ENCODE peak calls at places on chromosomes 16 and 17, in ten cellular contexts. One of them, this sample, is unnamed. For H3K9me3, the result is how much of the 10 kb centered on the place peaks cover.

GRCh38 chr16:12611006-12611477 is 192.6 kb downstream of the CPPED1 start:
- DNase-seq in A673: no peak
- DNase-seq in uterus: no peak
- DNase-seq in A549: peak
- DNase-seq in adrenal gland: no peak
- DNase-seq in cardiac muscle cell: no peak
- DNase-seq in tibial nerve: no peak
- DNase-seq in CD8-positive, alpha-beta T cell: no peak
- DNase-seq in transverse colon: no peak
- DNase-seq in fibroblast of lung: peak
- DNase-seq in this sample: no peak

GRCh38 chr16:7492122-7492521 is 159.5 kb downstream of the RBFOX1 start:
- DNase-seq in CD8-positive, alpha-beta T cell: no peak
- DNase-seq in adrenal gland: no peak
- DNase-seq in tibial nerve: no peak
- DNase-seq in A673: peak
- DNase-seq in fibroblast of lung: no peak
- DNase-seq in A549: no peak
- DNase-seq in transverse colon: no peak
- DNase-seq in uterus: no peak
- DNase-seq in cardiac muscle cell: peak
- DNase-seq in this sample: no peak

GRCh38 chr17:50697076-50697475 is 10.6 kb downstream of the ANKRD40 start:
- DNase-seq in tibial nerve: no peak
- DNase-seq in transverse colon: no peak
- DNase-seq in A673: no peak
- DNase-seq in CD8-positive, alpha-beta T cell: no peak
- DNase-seq in cardiac muscle cell: no peak
- DNase-seq in adrenal gland: no peak
- DNase-seq in fibroblast of lung: no peak
- DNase-seq in uterus: no peak
- DNase-seq in A549: no peak
- DNase-seq in this sample: no peak

GRCh38 chr16:57144027-57144426 is 41.8 kb downstream of the PSME3IP1 start:
- DNase-seq in cardiac muscle cell: no peak
- DNase-seq in tibial nerve: no peak
- DNase-seq in adrenal gland: no peak
- DNase-seq in transverse colon: no peak
- DNase-seq in A673: no peak
- DNase-seq in uterus: no peak
- DNase-seq in A549: no peak
- DNase-seq in fibroblast of lung: no peak
- DNase-seq in CD8-positive, alpha-beta T cell: no peak
- DNase-seq in this sample: no peak

GRCh38 chr16:29678691-29679267 is at the start of gene QPRT:
- DNase-seq in transverse colon: peak
- DNase-seq in adrenal gland: peak
- DNase-seq in fibroblast of lung: peak
- DNase-seq in A673: peak
- DNase-seq in uterus: peak
- DNase-seq in cardiac muscle cell: peak
- DNase-seq in A549: peak
- DNase-seq in tibial nerve: no peak
- DNase-seq in CD8-positive, alpha-beta T cell: no peak
- DNase-seq in this sample: no peak

GRCh38 chr16:4152267-4152666 is 36.0 kb upstream of the ADCY9 start:
- DNase-seq in A673: no peak
- DNase-seq in CD8-positive, alpha-beta T cell: no peak
- DNase-seq in tibial nerve: no peak
- DNase-seq in uterus: no peak
- DNase-seq in fibroblast of lung: no peak
- DNase-seq in adrenal gland: no peak
- DNase-seq in A549: no peak
- DNase-seq in cardiac muscle cell: no peak
- DNase-seq in transverse colon: no peak
- DNase-seq in this sample: no peak

GRCh38 chr17:47975815-47976190 is 4.9 kb downstream of the CDK5RAP3 start:
- DNase-seq in A549: no peak
- DNase-seq in cardiac muscle cell: no peak
- DNase-seq in transverse colon: no peak
- DNase-seq in uterus: no peak
- DNase-seq in A673: no peak
- DNase-seq in fibroblast of lung: no peak
- DNase-seq in tibial nerve: no peak
- DNase-seq in CD8-positive, alpha-beta T cell: no peak
- DNase-seq in adrenal gland: no peak
- DNase-seq in this sample: no peak

GRCh38 chr17:58307468-58308172 is 21.0 kb downstream of the TSPOAP1 start:
- DNase-seq in A549: no peak
- DNase-seq in cardiac muscle cell: no peak
- DNase-seq in tibial nerve: no peak
- DNase-seq in A673: no peak
- DNase-seq in transverse colon: no peak
- DNase-seq in fibroblast of lung: no peak
- DNase-seq in uterus: no peak
- DNase-seq in adrenal gland: no peak
- DNase-seq in CD8-positive, alpha-beta T cell: no peak
- DNase-seq in this sample: no peak

GRCh38 chr16:51268237-51268636 is 117.2 kb upstream of the SALL1 start:
- DNase-seq in cardiac muscle cell: no peak
- DNase-seq in adrenal gland: no peak
- DNase-seq in uterus: no peak
- DNase-seq in fibroblast of lung: no peak
- DNase-seq in A549: no peak
- DNase-seq in CD8-positive, alpha-beta T cell: no peak
- DNase-seq in transverse colon: no peak
- DNase-seq in A673: no peak
- DNase-seq in tibial nerve: no peak
- DNase-seq in this sample: no peak

GRCh38 chr17:3762922-3763776 is 37.8 kb downstream of the ITGAE start:
- DNase-seq in A549: no peak
- DNase-seq in adrenal gland: no peak
- DNase-seq in transverse colon: no peak
- DNase-seq in uterus: no peak
- DNase-seq in CD8-positive, alpha-beta T cell: no peak
- DNase-seq in tibial nerve: no peak
- DNase-seq in A673: no peak
- DNase-seq in cardiac muscle cell: no peak
- DNase-seq in fibroblast of lung: no peak
- DNase-seq in this sample: no peak

GRCh38 chr16:27363797-27364196 is 38.2 kb upstream of the IL21R start:
- DNase-seq in cardiac muscle cell: no peak
- DNase-seq in adrenal gland: peak
- DNase-seq in fibroblast of lung: no peak
- DNase-seq in A673: peak
- DNase-seq in CD8-positive, alpha-beta T cell: no peak
- DNase-seq in A549: peak
- DNase-seq in tibial nerve: no peak
- DNase-seq in transverse colon: peak
- DNase-seq in uterus: peak
- DNase-seq in this sample: no peak

GRCh38 chr16:78529881-78530280 is 430.4 kb downstream of the WWOX start:
- DNase-seq in A549: no peak
- DNase-seq in tibial nerve: no peak
- DNase-seq in cardiac muscle cell: no peak
- DNase-seq in fibroblast of lung: no peak
- DNase-seq in transverse colon: no peak
- DNase-seq in A673: no peak
- DNase-seq in CD8-positive, alpha-beta T cell: no peak
- DNase-seq in uterus: no peak
- DNase-seq in adrenal gland: no peak
- DNase-seq in this sample: no peak

DNA sequence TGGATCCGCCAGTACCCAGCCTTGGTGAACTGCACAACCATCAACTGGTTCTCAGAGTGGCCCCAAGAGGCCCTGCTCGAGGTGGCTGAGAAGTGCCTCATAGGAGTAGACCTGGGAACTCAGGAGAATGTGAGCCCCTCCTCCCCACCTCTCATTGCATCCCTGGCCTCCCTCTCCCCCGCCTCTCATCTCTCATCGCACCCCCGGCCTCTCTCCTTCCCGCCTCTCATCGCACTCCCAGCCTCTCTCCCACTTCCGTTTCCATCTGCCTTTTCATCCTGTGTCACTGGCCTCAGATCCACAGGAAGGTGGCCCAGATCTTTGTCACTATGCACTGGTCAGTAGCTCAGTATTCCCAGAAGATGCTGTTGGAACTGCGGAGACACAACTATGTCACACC is 32.4 kb upstream of the KDM6B start:
- DNase-seq in tibial nerve: no peak
- DNase-seq in adrenal gland: no peak
- DNase-seq in CD8-positive, alpha-beta T cell: no peak
- DNase-seq in uterus: no peak
- DNase-seq in cardiac muscle cell: no peak
- DNase-seq in A549: no peak
- DNase-seq in transverse colon: no peak
- DNase-seq in A673: no peak
- DNase-seq in fibroblast of lung: no peak
- DNase-seq in this sample: no peak
- H3K9me3 ChIP-seq in tibial nerve: under half
- H3K9me3 ChIP-seq in adrenal gland: under half
- H3K9me3 ChIP-seq in CD8-positive, alpha-beta T cell: under half
- H3K9me3 ChIP-seq in uterus: under half
- H3K9me3 ChIP-seq in cardiac muscle cell: under half
- H3K9me3 ChIP-seq in A549: under half
- H3K9me3 ChIP-seq in transverse colon: under half
- H3K9me3 ChIP-seq in A673: under half
- H3K9me3 ChIP-seq in fibroblast of lung: under half
- H3K9me3 ChIP-seq in this sample: under half

GRCh38 chr17:78668847-78669246 is 91.7 kb upstream of the DNAH17 start:
- DNase-seq in tibial nerve: no peak
- DNase-seq in fibroblast of lung: no peak
- DNase-seq in cardiac muscle cell: no peak
- DNase-seq in A673: no peak
- DNase-seq in uterus: no peak
- DNase-seq in transverse colon: no peak
- DNase-seq in A549: no peak
- DNase-seq in CD8-positive, alpha-beta T cell: no peak
- DNase-seq in adrenal gland: no peak
- DNase-seq in this sample: no peak

GRCh38 chr17:78665952-78666920 is 89.0 kb upstream of the DNAH17 start:
- DNase-seq in fibroblast of lung: no peak
- DNase-seq in tibial nerve: no peak
- DNase-seq in transverse colon: no peak
- DNase-seq in A673: no peak
- DNase-seq in A549: no peak
- DNase-seq in adrenal gland: peak
- DNase-seq in cardiac muscle cell: peak
- DNase-seq in CD8-positive, alpha-beta T cell: no peak
- DNase-seq in uterus: peak
- DNase-seq in this sample: peak

GRCh38 chr17:78667741-78668640 is 90.8 kb upstream of the DNAH17 start:
- DNase-seq in adrenal gland: peak
- DNase-seq in CD8-positive, alpha-beta T cell: no peak
- DNase-seq in uterus: no peak
- DNase-seq in cardiac muscle cell: no peak
- DNase-seq in tibial nerve: no peak
- DNase-seq in fibroblast of lung: no peak
- DNase-seq in A673: no peak
- DNase-seq in A549: no peak
- DNase-seq in transverse colon: no peak
- DNase-seq in this sample: no peak

GRCh38 chr17:78665385-78665951 is 88.3 kb upstream of the DNAH17 start:
- DNase-seq in tibial nerve: no peak
- DNase-seq in CD8-positive, alpha-beta T cell: no peak
- DNase-seq in fibroblast of lung: no peak
- DNase-seq in adrenal gland: no peak
- DNase-seq in transverse colon: no peak
- DNase-seq in A549: no peak
- DNase-seq in A673: no peak
- DNase-seq in cardiac muscle cell: no peak
- DNase-seq in uterus: no peak
- DNase-seq in this sample: no peak

DNA sequence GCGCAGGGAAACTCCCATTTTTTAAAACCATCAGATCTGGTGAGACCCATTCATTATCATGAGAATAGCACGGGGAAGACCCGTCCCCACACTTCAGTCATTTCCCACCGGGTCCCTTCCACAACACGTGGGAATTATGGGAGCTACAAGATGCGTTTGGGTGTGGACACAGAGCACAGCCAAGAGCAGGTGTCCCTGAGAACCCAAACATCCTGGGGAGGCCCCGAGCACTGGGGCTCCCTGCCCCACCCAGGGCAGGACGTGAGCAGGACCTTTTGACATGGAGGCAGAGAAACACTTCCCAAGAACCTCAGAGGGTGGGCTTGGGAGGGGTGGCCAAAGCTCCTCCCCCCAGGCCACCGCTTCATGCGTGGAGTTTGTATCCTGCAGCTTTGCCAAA is 89.9 kb upstream of the DNAH17 start:
- DNase-seq in adrenal gland: no peak
- DNase-seq in tibial nerve: no peak
- DNase-seq in transverse colon: no peak
- DNase-seq in uterus: no peak
- DNase-seq in fibroblast of lung: no peak
- DNase-seq in cardiac muscle cell: no peak
- DNase-seq in A549: no peak
- DNase-seq in CD8-positive, alpha-beta T cell: no peak
- DNase-seq in A673: no peak
- DNase-seq in this sample: no peak
- H3K9me3 ChIP-seq in adrenal gland: under half
- H3K9me3 ChIP-seq in tibial nerve: under half
- H3K9me3 ChIP-seq in transverse colon: under half
- H3K9me3 ChIP-seq in uterus: under half
- H3K9me3 ChIP-seq in fibroblast of lung: under half
- H3K9me3 ChIP-seq in cardiac muscle cell: under half
- H3K9me3 ChIP-seq in A549: under half
- H3K9me3 ChIP-seq in CD8-positive, alpha-beta T cell: under half
- H3K9me3 ChIP-seq in A673: under half
- H3K9me3 ChIP-seq in this sample: under half

GRCh38 chr17:54452666-54453348 is 447.8 kb upstream of the TOM1L1 start:
- DNase-seq in A673: no peak
- DNase-seq in adrenal gland: no peak
- DNase-seq in fibroblast of lung: no peak
- DNase-seq in cardiac muscle cell: no peak
- DNase-seq in uterus: no peak
- DNase-seq in tibial nerve: no peak
- DNase-seq in CD8-positive, alpha-beta T cell: no peak
- DNase-seq in A549: no peak
- DNase-seq in transverse colon: no peak
- DNase-seq in this sample: no peak
- H3K9me3 ChIP-seq in A673: under half
- H3K9me3 ChIP-seq in adrenal gland: under half
- H3K9me3 ChIP-seq in fibroblast of lung: under half
- H3K9me3 ChIP-seq in cardiac muscle cell: under half
- H3K9me3 ChIP-seq in uterus: under half
- H3K9me3 ChIP-seq in tibial nerve: under half
- H3K9me3 ChIP-seq in CD8-positive, alpha-beta T cell: under half
- H3K9me3 ChIP-seq in A549: under half
- H3K9me3 ChIP-seq in transverse colon: under half
- H3K9me3 ChIP-seq in this sample: under half

DNA sequence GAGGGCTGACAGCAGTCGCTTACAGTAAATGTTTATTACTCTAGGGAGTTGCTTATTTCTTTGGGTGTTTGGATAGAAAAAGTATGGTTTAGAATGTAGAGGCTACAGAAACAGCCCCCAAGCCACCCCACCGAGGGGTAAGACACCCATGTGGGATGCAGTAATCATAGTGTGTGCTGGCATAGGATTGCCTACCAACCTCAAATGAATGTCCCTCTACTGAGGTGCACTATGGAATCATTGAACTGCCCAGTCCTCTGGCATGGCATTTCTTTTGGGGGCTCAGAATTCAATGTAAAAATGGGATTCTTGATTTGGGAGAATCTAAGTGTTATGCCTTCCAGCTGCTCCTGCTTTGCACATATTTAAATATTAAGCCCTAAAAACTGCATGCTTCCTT is 46.8 kb downstream of the ZNF267 start:
- DNase-seq in adrenal gland: no peak
- DNase-seq in cardiac muscle cell: no peak
- DNase-seq in uterus: no peak
- DNase-seq in CD8-positive, alpha-beta T cell: no peak
- DNase-seq in fibroblast of lung: no peak
- DNase-seq in transverse colon: no peak
- DNase-seq in A673: no peak
- DNase-seq in tibial nerve: no peak
- DNase-seq in A549: no peak
- DNase-seq in this sample: no peak
- H3K9me3 ChIP-seq in adrenal gland: under half
- H3K9me3 ChIP-seq in cardiac muscle cell: under half
- H3K9me3 ChIP-seq in uterus: under half
- H3K9me3 ChIP-seq in CD8-positive, alpha-beta T cell: under half
- H3K9me3 ChIP-seq in fibroblast of lung: under half
- H3K9me3 ChIP-seq in transverse colon: half or more
- H3K9me3 ChIP-seq in A673: half or more
- H3K9me3 ChIP-seq in tibial nerve: under half
- H3K9me3 ChIP-seq in A549: half or more
- H3K9me3 ChIP-seq in this sample: half or more

This sample was measured in T-helper 17 cell.